ENCODE peak calls at places on chromosomes 12 and 14, in four cellular contexts. O, B, W and Q are unnamed samples.

GRCh38 chr12:127903146-127903545 is 363.8 kb upstream of the TMEM132C start:
- DNase-seq in O (no peak), B (no peak), W (no peak), Q (no peak)

GRCh38 chr12:9951026-9951652 is 19.0 kb upstream of the CLEC2A start:
- DNase-seq in O (no peak), B (no peak), W (no peak), Q (no peak)

GRCh38 chr12:105945935-105946334 is 192.8 kb downstream of the NUAK1 start:
- DNase-seq in O (no peak), B (no peak), W (no peak), Q (no peak)

GRCh38 chr12:75505706-75506312 is 5.6 kb downstream of the KRR1 start:
- DNase-seq in O (no peak), B (peak; percentile 52), W (no peak), Q (no peak)

GRCh38 chr12:132239392-132239791 is 90.0 kb downstream of the GALNT9 start:
- DNase-seq in O (no peak), B (no peak), W (no peak), Q (no peak)

GRCh38 chr14:23052182-23052623 is 5.1 kb downstream of the CDH24 start:
- DNase-seq in O (no peak), B (peak; percentile 48), W (no peak), Q (no peak)

GRCh38 chr12:50734409-50735263 is 29.3 kb upstream of the ATF1 start:
- DNase-seq in O (peak; percentile 63), B (peak; percentile 52), W (no peak), Q (no peak)

GRCh38 chr14:100585448-100586152 is 1.6 kb downstream of the BEGAIN start:
- DNase-seq in O (no peak), B (no peak), W (peak; percentile 51), Q (peak; percentile 61)

GRCh38 chr14:94748667-94749347 is 21.1 kb downstream of the GSC start:
- DNase-seq in O (peak; percentile 53), B (peak; percentile 62), W (no peak), Q (no peak)

GRCh38 chr12:91677556-91677955 is 468.1 kb downstream of the BTG1 start:
- DNase-seq in O (no peak), B (no peak), W (no peak), Q (no peak)

GRCh38 chr12:26845057-26845666 is 12.2 kb upstream of the ITPR2 start:
- DNase-seq in O (peak; percentile 50), B (peak; percentile 62), W (no peak), Q (no peak)

GRCh38 chr12:122100568-122100967 is 22.0 kb downstream of the MLXIP start:
- DNase-seq in O (no peak), B (no peak), W (no peak), Q (no peak)

GRCh38 chr12:42660968-42661937 is 71.7 kb upstream of the PRICKLE1 start:
- DNase-seq in O (no peak), B (no peak), W (no peak), Q (no peak)

GRCh38 chr12:57603758-57604453 is 718 bp upstream of the DTX3 start:
- DNase-seq in O (no peak), B (no peak), W (no peak), Q (peak; percentile 43)

GRCh38 chr14:72678360-72678759 is 215.5 kb downstream of the DPF3 start:
- DNase-seq in O (no peak), B (no peak), W (no peak), Q (no peak)

GRCh38 chr12:124780752-124781685 is 82.6 kb downstream of the SCARB1 start:
- DNase-seq in O (no peak), B (no peak), W (no peak), Q (no peak)

GRCh38 chr14:104355101-104355691 is 216.8 kb downstream of the KIF26A start:
- DNase-seq in O (no peak), B (no peak), W (peak; percentile 53), Q (peak; percentile 17)

GRCh38 chr12:79919762-79920161 is 15.1 kb downstream of the PPP1R12A start:
- DNase-seq in O (no peak), B (no peak), W (no peak), Q (no peak)

GRCh38 chr12:32110942-32111341 is 4.3 kb downstream of the BICD1 start:
- DNase-seq in O (no peak), B (no peak), W (no peak), Q (no peak)

GRCh38 chr12:49301759-49302158 is 6.8 kb downstream of the PRPH start:
- DNase-seq in O (no peak), B (no peak), W (no peak), Q (no peak)

GRCh38 chr14:23861666-23862065 is 91.9 kb upstream of the DHRS4 start:
- DNase-seq in O (no peak), B (peak; percentile 10), W (no peak), Q (peak; percentile 22)

GRCh38 chr12:51172515-51173431 is at the start of gene TFCP2:
- DNase-seq in O (peak; percentile 93), B (peak; percentile 98), W (peak; percentile 97), Q (peak; percentile 97)

GRCh38 chr12:126554599-126554998 is 1489.4 kb downstream of the AACS start:
- DNase-seq in O (no peak), B (no peak), W (no peak), Q (no peak)

GRCh38 chr14:69355955-69356321 is 42.2 kb downstream of the ERH start:
- DNase-seq in O (no peak), B (no peak), W (peak; percentile 78), Q (no peak)

GRCh38 chr12:77855548-77855947 is 24.9 kb downstream of the NAV3 start:
- DNase-seq in O (peak; percentile 1), B (no peak), W (no peak), Q (no peak)

GRCh38 chr14:22283000-22283399 is 306.0 kb downstream of the DAD1 start:
- DNase-seq in O (no peak), B (peak; percentile 20), W (no peak), Q (no peak)

GRCh38 chr12:51591020-51591901 is at the start of gene SCN8A:
- DNase-seq in O (peak; percentile 94), B (peak; percentile 61), W (no peak), Q (no peak)

GRCh38 chr14:23877538-23878180 is 75.9 kb upstream of the DHRS4 start:
- DNase-seq in O (no peak), B (no peak), W (no peak), Q (no peak)

GRCh38 chr12:12158858-12159257 is 88.1 kb downstream of the BCL2L14 start:
- DNase-seq in O (no peak), B (no peak), W (no peak), Q (no peak)

DNA sequence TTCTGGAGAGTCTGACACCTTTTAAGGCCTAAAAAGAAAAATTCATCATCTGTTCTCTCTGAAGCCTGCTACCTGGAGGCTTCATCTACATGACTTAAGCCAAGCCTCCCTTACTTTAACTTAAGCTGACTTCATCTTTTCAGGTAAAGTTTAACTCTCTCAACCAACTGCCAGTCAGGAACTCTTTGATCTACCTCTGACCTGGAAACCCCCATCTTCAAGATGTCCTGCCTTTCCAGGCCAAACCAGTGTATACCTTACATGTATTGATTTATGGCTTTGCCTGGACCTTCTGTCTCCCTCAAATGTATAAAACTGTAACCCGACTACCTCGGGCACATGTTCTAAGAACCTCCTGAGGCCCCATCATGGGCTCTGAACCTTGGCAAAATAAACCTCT is 17.5 kb downstream of the GSTZ1 start:
- DNase-seq in O (no peak), B (no peak), W (no peak), Q (no peak)
- H3K4me3 ChIP-seq in O (no peak overlapping the region), B (no peak overlapping the region), W (no peak overlapping the region), Q (no peak overlapping the region)

DNA sequence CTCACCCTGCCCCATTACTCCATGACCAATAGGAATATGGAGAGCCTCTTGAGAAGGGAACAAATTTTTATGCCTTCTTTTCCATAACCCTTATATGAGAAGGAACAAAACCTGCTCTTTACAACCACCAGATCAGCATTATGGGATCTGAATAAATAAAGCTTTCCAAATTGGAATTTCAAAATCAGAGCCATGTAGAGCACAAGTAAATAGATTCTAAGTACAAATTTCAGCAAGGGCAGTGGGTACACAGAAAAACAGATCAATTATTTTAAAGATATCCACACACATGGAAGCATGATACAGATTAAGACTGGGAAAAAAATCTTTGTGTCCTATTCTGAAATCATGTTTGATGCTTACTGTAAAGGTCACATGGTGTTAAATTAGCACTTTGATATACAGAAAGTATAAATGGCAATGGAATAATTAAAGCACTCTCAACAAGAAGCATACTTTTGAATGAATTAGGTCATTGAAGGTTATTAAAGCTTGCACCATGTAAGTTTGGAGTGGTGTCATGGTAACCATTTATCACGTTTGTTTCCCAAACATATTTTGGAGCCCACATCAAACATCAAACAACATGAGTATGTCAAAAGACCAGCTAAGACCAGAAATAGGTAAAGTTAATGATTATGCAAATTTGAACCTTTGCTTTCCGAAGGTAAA is 75.9 kb upstream of the AVPR1A start:
- DNase-seq in O (no peak), B (no peak), W (no peak), Q (no peak)
- TF ChIP-seq CTCF in O (no peak), B (no peak), W (no peak), Q (no peak)

DNA sequence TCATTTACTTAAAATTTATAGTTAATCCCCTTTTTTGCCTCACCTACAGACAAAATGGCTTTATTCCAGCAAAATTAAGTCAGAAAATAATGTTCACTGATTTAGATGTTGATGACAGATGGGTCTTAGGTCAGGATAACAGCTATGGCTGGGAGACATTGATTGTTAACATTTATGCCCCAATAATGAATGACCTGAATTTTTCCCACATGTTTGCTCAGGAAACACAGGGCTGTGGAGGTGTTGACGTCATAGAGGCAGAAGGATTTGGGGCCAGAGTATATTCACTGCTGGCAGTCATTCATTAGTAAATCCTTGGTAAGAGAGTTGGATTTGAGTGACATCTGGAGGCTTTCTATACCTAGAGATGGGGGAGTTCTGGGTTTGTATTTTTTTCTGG is 121.3 kb downstream of the PDE3A start:
- DNase-seq in O (peak; percentile 22), B (peak; percentile 91), W (no peak), Q (no peak)
- H3K4me1 ChIP-seq in O (peaks cover 40% of the 10 kb centered on the region), B (peaks cover 88% of the 10 kb centered on the region), W (no peaks in the 10 kb centered on the region), Q (no peaks in the 10 kb centered on the region)

GRCh38 chr12:3901116-3901515 is 27.9 kb upstream of the PARP11 start:
- DNase-seq in O (no peak), B (no peak), W (no peak), Q (no peak)

GRCh38 chr12:3897400-3897910 is 24.3 kb upstream of the PARP11 start:
- DNase-seq in O (no peak), B (no peak), W (no peak), Q (no peak)

GRCh38 chr12:3892631-3893030 is 19.4 kb upstream of the PARP11 start:
- DNase-seq in O (no peak), B (no peak), W (no peak), Q (no peak)

GRCh38 chr12:3898751-3899150 is 25.6 kb upstream of the PARP11 start:
- DNase-seq in O (no peak), B (no peak), W (no peak), Q (no peak)

GRCh38 chr12:3896851-3897351 is 23.7 kb upstream of the PARP11 start:
- DNase-seq in O (no peak), B (no peak), W (no peak), Q (no peak)
- H3K4me3 ChIP-seq in O (no peak overlapping the region), B (no peak overlapping the region), W (no peak overlapping the region), Q (no peak overlapping the region)

GRCh38 chr12:88185988-88186387 is 43.9 kb downstream of the TMTC3 start:
- DNase-seq in O (no peak), B (peak; percentile 22), W (no peak), Q (no peak)
- TF ChIP-seq CTCF in O (no peak), B (no peak), W (no peak), Q (no peak)